ENCODE peak calls at places on chromosomes 6 and 20, in four cellular contexts. K is HepG2, M is SK-N-SH, Z is K562. P is an unnamed sample.

GRCh38 chr6:42423244-42423643 is 28.5 kb downstream of the TRERF1 start:
- DNase-seq in K (no peak), Z (no peak), M (no peak), P (peak; percentile 61)

GRCh38 chr20:37145014-37145413 is 34.1 kb upstream of the RPN2 start:
- DNase-seq in Z (no peak), M (no peak), K (no peak), P (no peak)

GRCh38 chr20:40414843-40415615 is 274.0 kb downstream of the MAFB start:
- DNase-seq in M (no peak), K (no peak), Z (no peak), P (no peak)

GRCh38 chr20:30912006-30912660 is 345.3 kb upstream of the DEFB115 start:
- DNase-seq in Z (no peak), M (no peak), K (no peak), P (no peak)

GRCh38 chr6:28812778-28813569 is 110.8 kb downstream of the TRIM27 start:
- DNase-seq in K (no peak), M (no peak), Z (no peak), P (no peak)

GRCh38 chr6:40054186-40054585 is 119.9 kb upstream of the MOCS1 start:
- DNase-seq in Z (no peak), K (no peak), M (no peak), P (no peak)

GRCh38 chr6:126188271-126188909 is 151.5 kb upstream of the CENPW start:
- DNase-seq in Z (no peak), K (peak; percentile 7), M (no peak), P (no peak)

GRCh38 chr6:136069119-136069518 is 181.0 kb downstream of the MTFR2 start:
- DNase-seq in Z (no peak), M (no peak), K (no peak), P (no peak)

GRCh38 chr6:158780963-158781691 is 38.0 kb downstream of the EZR start:
- DNase-seq in K (no peak), Z (no peak), M (no peak), P (no peak)

GRCh38 chr6:64505312-64505711 is 869.7 kb downstream of the PHF3 start:
- DNase-seq in Z (peak; percentile 34), K (peak; percentile 29), M (peak; percentile 24), P (no peak)

GRCh38 chr6:106370639-106371038 is 10.1 kb downstream of the CRYBG1 start:
- DNase-seq in K (no peak), Z (no peak), M (no peak), P (no peak)

GRCh38 chr6:12356983-12357972 is 67.1 kb downstream of the EDN1 start:
- DNase-seq in Z (no peak), M (no peak), K (no peak), P (peak; percentile 86)

GRCh38 chr6:108658174-108658573 is 97.5 kb downstream of the FOXO3 start:
- DNase-seq in M (no peak), Z (no peak), K (no peak), P (no peak)

GRCh38 chr6:108654465-108655106 is 93.9 kb downstream of the FOXO3 start:
- DNase-seq in Z (no peak), M (no peak), K (no peak), P (no peak)

GRCh38 chr6:108653864-108654402 is 93.2 kb downstream of the FOXO3 start:
- DNase-seq in M (no peak), K (no peak), Z (no peak), P (no peak)

GRCh38 chr6:108656834-108657233 is 96.1 kb downstream of the FOXO3 start:
- DNase-seq in M (no peak), Z (no peak), K (peak; percentile 25), P (no peak)

GRCh38 chr6:108655840-108656650 is 95.3 kb downstream of the FOXO3 start:
- DNase-seq in Z (no peak), K (peak; percentile 62), M (peak; percentile 50), P (no peak)
- TF ChIP-seq MXI1 in Z (no peak), K (no peak), M (peak; percentile 97), P (no peak)

GRCh38 chr20:48465271-48465670 is 362.5 kb downstream of the PREX1 start:
- DNase-seq in K (no peak), Z (no peak), M (no peak), P (no peak)

GRCh38 chr20:48460681-48461080 is 367.1 kb downstream of the PREX1 start:
- DNase-seq in K (no peak), M (no peak), Z (no peak), P (no peak)

GRCh38 chr20:48461351-48461750 is 366.4 kb downstream of the PREX1 start:
- DNase-seq in M (no peak), K (no peak), Z (no peak), P (no peak)

GRCh38 chr20:48463096-48463710 is 364.6 kb downstream of the PREX1 start:
- DNase-seq in M (no peak), Z (no peak), K (no peak), P (no peak)

DNA sequence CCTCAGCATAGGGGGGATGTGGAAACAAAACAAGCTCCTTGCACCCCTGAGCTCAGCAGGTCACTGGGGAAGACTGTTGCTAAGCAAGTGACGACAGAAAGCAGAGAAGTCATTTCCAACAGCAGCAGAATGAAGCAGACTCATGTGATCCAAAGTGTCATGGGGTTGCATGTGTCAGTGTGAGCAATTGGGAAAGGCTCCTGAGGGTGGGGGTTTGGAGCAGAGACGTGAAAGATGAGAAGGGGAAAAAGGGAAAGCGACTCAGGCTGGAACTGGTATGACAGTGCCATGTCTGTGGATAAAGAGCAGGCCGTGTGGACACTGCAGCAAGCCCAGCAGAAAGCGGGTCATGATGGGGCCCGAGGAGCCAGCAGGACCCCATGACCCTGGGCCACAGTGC is 363.9 kb downstream of the PREX1 start:
- DNase-seq in M (no peak), K (no peak), Z (no peak), P (no peak)
- TF ChIP-seq GABPA in M (no peak), K (no peak), Z (no peak), P (no peak)

GRCh38 chr20:46740214-46740609 is 30.8 kb downstream of the SLC2A10 start:
- DNase-seq in M (no peak), Z (peak; percentile 20), K (no peak), P (no peak)

GRCh38 chr20:46739441-46740213 is 30.2 kb downstream of the SLC2A10 start:
- DNase-seq in Z (no peak), K (no peak), M (no peak), P (no peak)

GRCh38 chr20:46741924-46742692 is 32.7 kb downstream of the SLC2A10 start:
- DNase-seq in Z (no peak), K (no peak), M (no peak), P (no peak)

GRCh38 chr20:46746972-46747371 is 37.5 kb downstream of the SLC2A10 start:
- DNase-seq in K (no peak), M (no peak), Z (no peak), P (no peak)

DNA sequence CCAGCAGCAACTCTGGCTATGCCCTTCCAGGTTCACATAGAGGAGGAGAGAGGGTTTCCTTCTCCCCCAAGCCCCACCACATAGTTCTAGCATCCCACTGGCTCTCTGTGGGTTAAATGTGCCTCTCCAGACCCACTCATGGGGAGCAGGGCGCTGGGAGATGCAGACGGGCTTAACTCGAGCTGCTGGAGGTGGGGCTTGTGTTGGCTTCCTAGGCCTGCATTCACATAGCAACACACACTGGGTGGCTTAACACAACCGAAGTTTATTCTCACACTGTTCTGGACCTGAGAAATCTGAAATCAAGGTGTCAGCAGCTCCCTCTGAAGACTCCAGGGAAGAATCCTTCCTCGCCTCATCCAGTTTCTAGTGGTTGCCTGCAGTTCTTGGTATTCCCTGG is 33.6 kb downstream of the SLC2A10 start:
- DNase-seq in Z (no peak), M (no peak), K (no peak), P (no peak)
- TF ChIP-seq MXI1 in Z (no peak), M (no peak), K (no peak), P (no peak)

GRCh38 chr20:5570031-5570430 is 180.2 kb upstream of the SHLD1 start:
- DNase-seq in K (no peak), M (no peak), Z (no peak), P (no peak)
- TF ChIP-seq GABPA in K (no peak), M (no peak), Z (no peak), P (no peak)

DNA sequence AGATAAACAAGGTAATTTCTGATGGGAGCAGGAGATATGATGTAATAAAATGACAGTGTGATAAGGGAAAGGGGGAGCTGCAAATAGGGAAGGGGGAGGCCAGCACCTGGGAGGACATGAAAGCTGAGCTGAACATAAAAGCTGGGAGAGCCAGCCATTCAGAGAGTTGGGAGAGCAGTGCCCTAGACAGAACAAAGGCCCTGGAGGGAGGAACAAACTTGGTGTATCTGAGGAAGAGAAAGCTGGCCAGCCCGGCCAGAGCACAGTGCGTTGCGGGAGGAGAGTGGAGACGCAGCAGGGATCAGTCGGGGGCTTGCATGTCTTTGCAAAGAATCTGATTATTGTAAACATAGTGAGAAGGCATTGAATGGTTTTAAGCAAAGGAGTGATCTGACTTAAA is 318.1 kb downstream of the ZFAND3 start:
- DNase-seq in Z (no peak), M (no peak), K (no peak), P (no peak)
- TF ChIP-seq MXI1 in Z (no peak), M (no peak), K (no peak), P (no peak)

GRCh38 chr20:21514553-21515251 is 838 bp upstream of the NKX2-2 start:
- DNase-seq in Z (no peak), K (no peak), M (peak; percentile 34), P (no peak)
- TF ChIP-seq GABPA in Z (no peak), K (no peak), M (no peak), P (no peak)

P was measured in GM12878.